ENCODE peak calls at places on chromosomes 4 and X, in five cellular contexts. K is stomach, N is lower leg skin, P is heart left ventricle, O is tibial nerve. R is an unnamed sample.

GRCh38 chr4:143335979-143336827 is 473 bp upstream of the GAB1 start:
- DNase-seq in K (peak), N (peak), P (peak), O (peak), R (peak)

GRCh38 chrX:13000311-13000811 is 25.5 kb downstream of the TMSB4X start:
- DNase-seq in K (no peak), N (no peak), P (no peak), O (no peak), R (no peak)

GRCh38 chr4:13988347-13989265 is 361.1 kb upstream of the BOD1L1 start:
- DNase-seq in K (no peak), N (peak), P (no peak), O (peak), R (peak)

GRCh38 chrX:56564182-56564885 is 907 bp downstream of the UBQLN2 start:
- DNase-seq in K (no peak), N (no peak), P (no peak), O (peak), R (no peak)

GRCh38 chr4:66704243-66704642 is 841.1 kb downstream of the CENPC start:
- DNase-seq in K (no peak), N (no peak), P (no peak), O (no peak), R (no peak)

GRCh38 chrX:29468911-29469494 is 746.4 kb upstream of the MAGEB2 start:
- DNase-seq in K (no peak), N (no peak), P (no peak), O (no peak), R (no peak)

GRCh38 chrX:93420090-93420489 is 253.3 kb downstream of the NAP1L3 start:
- DNase-seq in K (no peak), N (no peak), P (no peak), O (no peak), R (no peak)

GRCh38 chrX:4263005-4263404 is 549.6 kb upstream of the PRKX start:
- DNase-seq in K (no peak), N (no peak), P (no peak), O (no peak), R (no peak)

GRCh38 chr4:104501290-104501689 is 6.6 kb upstream of the CXXC4 start:
- DNase-seq in K (no peak), N (no peak), P (no peak), O (no peak), R (no peak)

GRCh38 chr4:5972571-5972970 is 45.7 kb downstream of the C4orf50 start:
- DNase-seq in K (peak), N (peak), P (no peak), O (no peak), R (no peak)

GRCh38 chr4:100977746-100978397 is 369.5 kb downstream of the PPP3CA start:
- DNase-seq in K (no peak), N (no peak), P (no peak), O (no peak), R (no peak)

GRCh38 chr4:99875073-99875472 is 19.2 kb downstream of the LAMTOR3 start:
- DNase-seq in K (no peak), N (no peak), P (no peak), O (no peak), R (no peak)

GRCh38 chr4:48470570-48470969 is 12.6 kb upstream of the SLC10A4 start:
- DNase-seq in K (no peak), N (no peak), P (no peak), O (no peak), R (no peak)

GRCh38 chr4:101348367-101348827 is 1.1 kb upstream of the PPP3CA start:
- DNase-seq in K (peak), N (no peak), P (peak), O (no peak), R (peak)

GRCh38 chr4:133148690-133149363 is at the start of gene PCDH10:
- DNase-seq in K (peak), N (peak), P (peak), O (peak), R (peak)

GRCh38 chrX:112798736-112799135 is 41.9 kb downstream of the AMOT start:
- DNase-seq in K (no peak), N (no peak), P (no peak), O (no peak), R (no peak)

GRCh38 chrX:44261286-44261685 is 82.2 kb downstream of the EFHC2 start:
- DNase-seq in K (no peak), N (no peak), P (no peak), O (no peak), R (no peak)

GRCh38 chrX:104679175-104679574 is 113.2 kb downstream of the IL1RAPL2 start:
- DNase-seq in K (no peak), N (no peak), P (no peak), O (no peak), R (no peak)

GRCh38 chr4:37981425-37981824 is 21.2 kb downstream of the PTTG2 start:
- DNase-seq in K (no peak), N (no peak), P (no peak), O (no peak), R (no peak)

GRCh38 chr4:4344915-4345527 is 41.9 kb upstream of the NSG1 start:
- DNase-seq in K (no peak), N (no peak), P (no peak), O (no peak), R (no peak)

GRCh38 chr4:102449751-102450352 is 51.3 kb upstream of the NFKB1 start:
- DNase-seq in K (peak), N (no peak), P (no peak), O (peak), R (no peak)

GRCh38 chr4:89379541-89380035 is 72.0 kb upstream of the GPRIN3 start:
- DNase-seq in K (no peak), N (no peak), P (no peak), O (no peak), R (no peak)

GRCh38 chrX:24979081-24979480 is 36.7 kb downstream of the ARX start:
- DNase-seq in K (no peak), N (no peak), P (no peak), O (no peak), R (no peak)

GRCh38 chrX:133994576-133994975 is 9.2 kb upstream of the GPC3 start:
- DNase-seq in K (no peak), N (no peak), P (no peak), O (no peak), R (no peak)

GRCh38 chr4:110769578-110769977 is 146.7 kb upstream of the PITX2 start:
- DNase-seq in K (no peak), N (no peak), P (no peak), O (no peak), R (no peak)

GRCh38 chrX:110992611-110993010 is 103.4 kb upstream of the PAK3 start:
- DNase-seq in K (peak), N (no peak), P (no peak), O (no peak), R (no peak)

GRCh38 chr4:123524958-123525628 is 128.5 kb downstream of the SPRY1 start:
- DNase-seq in K (peak), N (no peak), P (no peak), O (no peak), R (no peak)

GRCh38 chrX:21666679-21667078 is 8.5 kb upstream of the KLHL34 start:
- DNase-seq in K (no peak), N (no peak), P (no peak), O (no peak), R (no peak)

GRCh38 chrX:117713411-117713810 is 403.2 kb downstream of the KLHL13 start:
- DNase-seq in K (no peak), N (no peak), P (no peak), O (no peak), R (no peak)

GRCh38 chr4:156113138-156113537 is 159.5 kb upstream of the CTSO start:
- DNase-seq in K (no peak), N (no peak), P (no peak), O (no peak), R (no peak)

GRCh38 chrX:25020391-25021131 is 4.8 kb upstream of the ARX start:
- DNase-seq in K (no peak), N (no peak), P (no peak), O (no peak), R (no peak)

GRCh38 chrX:20128678-20129077 is 12.0 kb upstream of the MAP7D2 start:
- DNase-seq in K (no peak), N (no peak), P (no peak), O (no peak), R (no peak)

DNA sequence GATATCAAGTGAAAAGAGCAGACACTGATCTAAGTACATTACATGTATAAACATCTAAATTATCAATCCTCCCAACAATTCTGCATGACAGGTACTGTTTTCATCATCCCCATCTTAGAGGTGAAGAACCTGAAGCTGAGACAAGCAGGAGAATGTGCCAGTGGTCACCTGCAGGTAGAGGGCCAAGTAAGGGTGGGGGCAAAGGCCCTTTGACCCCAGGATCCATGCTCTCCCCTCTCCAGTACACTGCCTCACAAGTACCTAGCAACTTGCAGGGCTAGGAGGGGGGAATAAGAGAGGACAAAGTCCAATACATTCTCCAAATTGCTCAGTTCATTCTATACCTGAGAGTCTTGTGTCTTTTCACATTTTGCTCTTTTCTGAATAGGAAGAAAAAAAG is 8.3 kb upstream of the MAP7D2 start:
- DNase-seq in K (no peak), N (no peak), P (no peak), O (no peak), R (no peak)
- TF ChIP-seq POLR2A in K (no peak), N (no peak), P (no peak), O (no peak), R (no peak)

GRCh38 chrX:40105791-40106676 is 8.3 kb upstream of the BCOR start:
- DNase-seq in K (peak), N (peak), P (peak), O (peak), R (no peak)
- TF ChIP-seq POLR2A in K (no peak), N (no peak), P (no peak), O (no peak), R (no peak)

GRCh38 chrX:54807524-54808108 is at the start of gene MAGED2:
- DNase-seq in K (no peak), N (no peak), P (peak), O (peak), R (no peak)
- TF ChIP-seq POLR2A in K (no peak), N (no peak), P (no peak), O (no peak), R (no peak)

GRCh38 chr4:1872918-1873269 is 1.7 kb downstream of the NSD2 start:
- DNase-seq in K (no peak), N (no peak), P (no peak), O (no peak), R (no peak)

GRCh38 chr4:1873291-1873690 is 2.1 kb downstream of the NSD2 start:
- DNase-seq in K (no peak), N (no peak), P (no peak), O (no peak), R (no peak)

GRCh38 chr4:1871471-1872021 is 353 bp downstream of the NSD2 start:
- DNase-seq in K (no peak), N (no peak), P (no peak), O (no peak), R (peak)

GRCh38 chr4:1873776-1874175 is 2.6 kb downstream of the NSD2 start:
- DNase-seq in K (no peak), N (no peak), P (no peak), O (no peak), R (no peak)

DNA sequence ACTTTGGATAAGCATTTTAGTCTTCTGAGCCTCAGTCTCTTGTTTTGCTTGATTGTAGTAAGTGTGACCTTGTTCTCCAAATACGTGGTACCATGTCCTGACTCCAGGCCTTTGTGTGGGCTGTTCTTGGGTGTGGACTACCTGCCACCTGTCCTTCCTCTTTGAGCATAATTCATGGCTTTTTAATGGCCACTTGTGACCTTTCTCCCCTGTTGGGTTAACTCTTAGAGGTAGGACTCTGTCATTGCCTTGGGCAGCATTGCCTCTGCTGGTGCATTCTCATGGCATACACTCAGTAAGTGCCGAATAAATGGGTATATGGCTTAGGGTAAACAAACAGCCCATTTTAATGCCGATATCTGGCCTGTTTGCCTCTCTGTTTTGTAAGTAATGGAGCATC is 3.0 kb downstream of the NSD2 start:
- DNase-seq in K (no peak), N (no peak), P (no peak), O (no peak), R (no peak)
- TF ChIP-seq POLR2A in K (no peak), N (no peak), P (no peak), O (no peak), R (no peak)

DNA sequence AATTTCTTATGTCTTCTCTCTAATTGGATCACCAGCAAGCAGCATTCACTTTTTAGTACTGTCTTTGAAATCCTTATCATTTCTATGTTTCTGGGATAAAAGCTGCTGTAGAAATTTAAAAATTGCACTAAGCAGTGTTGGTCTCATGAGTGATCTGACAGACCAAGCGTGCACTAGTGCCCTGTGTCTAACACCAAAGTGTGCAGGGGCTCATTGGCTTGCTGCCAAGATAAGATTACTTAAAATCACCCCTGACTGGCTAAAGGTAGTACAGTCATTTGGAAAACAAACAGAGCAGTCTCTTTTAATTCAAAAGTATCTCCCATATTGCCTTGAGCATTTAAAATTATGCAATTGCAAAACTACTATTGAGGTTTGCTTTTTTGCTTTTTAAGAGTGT is 304.6 kb downstream of the ARAP2 start:
- DNase-seq in K (no peak), N (no peak), P (no peak), O (no peak), R (no peak)
- TF ChIP-seq POLR2A in K (no peak), N (no peak), P (no peak), O (no peak), R (no peak)

GRCh38 chr4:184538023-184538599 is 63.8 kb upstream of the IRF2 start:
- DNase-seq in K (peak), N (peak), P (peak), O (peak), R (peak)
- TF ChIP-seq POLR2A in K (no peak), N (no peak), P (no peak), O (no peak), R (no peak)

R was measured in suprapubic skin.